ENCODE peak calls at places on chromosomes 16 and 17, in five cellular contexts. One of them, this sample, is unnamed.

GRCh38 chr16:7090628-7091115 is 242.0 kb upstream of the RBFOX1 start:
- DNase-seq in NCI-H1105: no peak
- DNase-seq in thoracic aorta: no peak
- DNase-seq in GM19239: no peak
- DNase-seq in H54: no peak
- DNase-seq in this sample: no peak

GRCh38 chr17:28720247-28720996 is 637 bp downstream of the RPL23A start:
- DNase-seq in NCI-H1105: no peak
- DNase-seq in H54: no peak
- DNase-seq in thoracic aorta: no peak
- DNase-seq in GM19239: no peak
- DNase-seq in this sample: no peak

GRCh38 chr17:7750321-7750821 is 32.8 kb downstream of the DNAH2 start:
- DNase-seq in NCI-H1105: no peak
- DNase-seq in thoracic aorta: no peak
- DNase-seq in GM19239: no peak
- DNase-seq in H54: peak
- DNase-seq in this sample: no peak

GRCh38 chr17:57295526-57296023 is 39.3 kb downstream of the MSI2 start:
- DNase-seq in GM19239: no peak
- DNase-seq in thoracic aorta: no peak
- DNase-seq in NCI-H1105: no peak
- DNase-seq in H54: no peak
- DNase-seq in this sample: no peak

GRCh38 chr16:29852654-29853053 is 10.4 kb downstream of the CDIPT start:
- DNase-seq in NCI-H1105: no peak
- DNase-seq in thoracic aorta: no peak
- DNase-seq in GM19239: no peak
- DNase-seq in H54: no peak
- DNase-seq in this sample: no peak

GRCh38 chr17:49021095-49021767 is 24.0 kb downstream of the IGF2BP1 start:
- DNase-seq in H54: no peak
- DNase-seq in NCI-H1105: no peak
- DNase-seq in thoracic aorta: no peak
- DNase-seq in GM19239: no peak
- DNase-seq in this sample: no peak

GRCh38 chr16:70726869-70727494 is 41.1 kb upstream of the MTSS2 start:
- DNase-seq in thoracic aorta: no peak
- DNase-seq in H54: no peak
- DNase-seq in NCI-H1105: no peak
- DNase-seq in GM19239: no peak
- DNase-seq in this sample: no peak

GRCh38 chr17:74182041-74182783 is 21.3 kb upstream of the RPL38 start:
- DNase-seq in H54: no peak
- DNase-seq in NCI-H1105: no peak
- DNase-seq in thoracic aorta: no peak
- DNase-seq in GM19239: no peak
- DNase-seq in this sample: no peak

GRCh38 chr17:33052856-33053255 is 61.2 kb downstream of the SPACA3 start:
- DNase-seq in GM19239: no peak
- DNase-seq in NCI-H1105: no peak
- DNase-seq in thoracic aorta: no peak
- DNase-seq in H54: no peak
- DNase-seq in this sample: no peak

GRCh38 chr16:74275031-74275636 is 21.5 kb upstream of the PSMD7 start:
- DNase-seq in NCI-H1105: no peak
- DNase-seq in GM19239: no peak
- DNase-seq in thoracic aorta: no peak
- DNase-seq in H54: no peak
- DNase-seq in this sample: no peak

GRCh38 chr16:86530251-86531192 is 20.2 kb downstream of the FOXF1 start:
- DNase-seq in thoracic aorta: no peak
- DNase-seq in GM19239: no peak
- DNase-seq in H54: no peak
- DNase-seq in NCI-H1105: no peak
- DNase-seq in this sample: no peak

GRCh38 chr16:1557074-1557473 is 23.6 kb downstream of the TMEM204 start:
- DNase-seq in thoracic aorta: no peak
- DNase-seq in H54: no peak
- DNase-seq in GM19239: no peak
- DNase-seq in NCI-H1105: no peak
- DNase-seq in this sample: no peak

GRCh38 chr17:1713160-1713877 is 3.1 kb upstream of the TLCD2 start:
- DNase-seq in H54: no peak
- DNase-seq in thoracic aorta: no peak
- DNase-seq in GM19239: no peak
- DNase-seq in NCI-H1105: no peak
- DNase-seq in this sample: no peak

GRCh38 chr16:50043358-50043757 is 18.3 kb downstream of the CNEP1R1 start:
- DNase-seq in NCI-H1105: no peak
- DNase-seq in GM19239: no peak
- DNase-seq in thoracic aorta: no peak
- DNase-seq in H54: no peak
- DNase-seq in this sample: no peak